ENCODE peak calls at places on chromosomes 12 and 14, in nine cellular contexts. A, I, J, T, L, D, Y, R and F are unnamed samples.

GRCh38 chr12:52515319-52515646 is 4.9 kb downstream of the KRT5 start:
- DNase-seq in D (no peak), J (no peak), Y (no peak), T (no peak), I (no peak), A (no peak), R (no peak), L (no peak), F (no peak)

GRCh38 chr12:15494329-15495046 is 172.2 kb downstream of the PTPRO start:
- DNase-seq in A (no peak), T (no peak), Y (no peak), D (no peak), R (no peak), L (no peak), J (no peak), I (no peak), F (no peak)

GRCh38 chr12:48350249-48351021 is at the start of gene ZNF641:
- DNase-seq in T (peak; percentile 80), L (no peak), A (peak; percentile 64), J (peak; percentile 92), Y (no peak), R (peak; percentile 82), I (peak; percentile 63), D (peak; percentile 83), F (no peak)

GRCh38 chr12:44542716-44543115 is 333.4 kb downstream of the NELL2 start:
- DNase-seq in Y (no peak), J (no peak), I (no peak), R (no peak), A (no peak), T (no peak), D (no peak), L (no peak), F (no peak)

GRCh38 chr12:57244306-57244696 is 6.7 kb downstream of the STAC3 start:
- DNase-seq in D (no peak), Y (no peak), I (no peak), A (no peak), T (no peak), R (no peak), L (no peak), J (no peak), F (no peak)

GRCh38 chr14:29724991-29725390 is 202.7 kb downstream of the PRKD1 start:
- DNase-seq in R (no peak), L (no peak), Y (no peak), D (no peak), I (no peak), T (no peak), J (no peak), A (no peak), F (no peak)

GRCh38 chr12:122227341-122227740 is 1.5 kb upstream of the DIABLO start:
- DNase-seq in D (no peak), I (peak; percentile 39), Y (no peak), L (no peak), R (no peak), T (peak; percentile 38), A (no peak), J (peak; percentile 34), F (no peak)

GRCh38 chr12:123713398-123714301 is 1.5 kb downstream of the ATP6V0A2 start:
- DNase-seq in Y (no peak), D (no peak), L (no peak), T (no peak), I (no peak), J (peak; percentile 35), A (no peak), R (no peak), F (no peak)

GRCh38 chr14:30194769-30195168 is 267.1 kb upstream of the PRKD1 start:
- DNase-seq in L (peak; percentile 81), R (no peak), D (no peak), Y (no peak), I (no peak), T (no peak), J (no peak), A (no peak), F (no peak)

GRCh38 chr12:39267886-39268285 is 175.0 kb downstream of the KIF21A start:
- DNase-seq in R (no peak), I (no peak), J (no peak), Y (no peak), D (no peak), L (no peak), A (no peak), T (no peak), F (no peak)

GRCh38 chr12:76219806-76220205 is 128.4 kb downstream of the BBS10 start:
- DNase-seq in J (no peak), L (no peak), R (no peak), Y (no peak), I (no peak), A (no peak), D (no peak), T (no peak), F (no peak)

GRCh38 chr12:89245090-89245489 is 107.2 kb downstream of the DUSP6 start:
- DNase-seq in L (no peak), Y (no peak), A (no peak), T (peak; percentile 6), J (peak; percentile 7), D (no peak), I (peak; percentile 11), R (no peak), F (peak; percentile 70)

GRCh38 chr14:95523051-95523817 is 6.8 kb upstream of the SYNE3 start:
- DNase-seq in J (no peak), A (no peak), T (no peak), D (no peak), L (no peak), I (no peak), Y (no peak), R (no peak), F (no peak)

GRCh38 chr12:53101931-53102781 is 1.1 kb upstream of the SOAT2 start:
- DNase-seq in Y (no peak), I (no peak), L (no peak), D (no peak), T (no peak), R (no peak), A (no peak), J (no peak), F (no peak)

GRCh38 chr12:113467514-113468364 is 3.9 kb downstream of the LHX5 start:
- DNase-seq in T (no peak), R (no peak), Y (no peak), D (no peak), L (no peak), A (no peak), I (no peak), J (no peak), F (no peak)